ENCODE peak calls at places on chromosome 11, in four cellular contexts. X, F, Z and E are unnamed samples.

GRCh38 chr11:69207165-69207889 is 51.6 kb downstream of the SMIM38 start:
- DNase-seq in X (no peak), F (no peak), Z (no peak), E (no peak)

GRCh38 chr11:104219081-104219480 is 55.1 kb upstream of the PDGFD start:
- DNase-seq in X (no peak), F (no peak), Z (no peak), E (no peak)

GRCh38 chr11:75356613-75357012 is 5.2 kb upstream of the ARRB1 start:
- DNase-seq in X (no peak), F (no peak), Z (no peak), E (no peak)

GRCh38 chr11:130634981-130635473 is 186.6 kb downstream of the ADAMTS15 start:
- DNase-seq in X (no peak), F (no peak), Z (no peak), E (no peak)

GRCh38 chr11:86453290-86454030 is 78.8 kb downstream of the CCDC81 start:
- DNase-seq in X (no peak), F (no peak), Z (no peak), E (no peak)

GRCh38 chr11:86737752-86738151 is 62.6 kb upstream of the PRSS23 start:
- DNase-seq in X (no peak), F (no peak), Z (no peak), E (no peak)

GRCh38 chr11:94638902-94639373 is 71.8 kb downstream of the PIWIL4 start:
- DNase-seq in X (no peak), F (no peak), Z (no peak), E (no peak)

GRCh38 chr11:76496174-76496573 is 51.4 kb downstream of the EMSY start:
- DNase-seq in X (no peak), F (no peak), Z (no peak), E (no peak)

GRCh38 chr11:71247551-71248250 is 4.7 kb downstream of the SHANK2 start:
- DNase-seq in X (no peak), F (no peak), Z (no peak), E (no peak)

GRCh38 chr11:69393865-69394233 is 87.6 kb upstream of the LINC01488 start:
- DNase-seq in X (no peak), F (no peak), Z (no peak), E (no peak)

GRCh38 chr11:122750047-122750446 is 88.3 kb upstream of the CRTAM start:
- DNase-seq in X (no peak), F (no peak), Z (no peak), E (no peak)

GRCh38 chr11:17812286-17813187 is 78.0 kb downstream of the KCNC1 start:
- DNase-seq in X (no peak), F (no peak), Z (peak), E (no peak)

GRCh38 chr11:103222801-103223200 is 113.6 kb downstream of the DYNC2H1 start:
- DNase-seq in X (no peak), F (no peak), Z (no peak), E (no peak)

GRCh38 chr11:74009675-74010305 is 905 bp upstream of the UCP3 start:
- DNase-seq in X (no peak), F (no peak), Z (no peak), E (no peak)

GRCh38 chr11:131609317-131609716 is 238.9 kb downstream of the NTM start:
- DNase-seq in X (no peak), F (no peak), Z (no peak), E (no peak)

GRCh38 chr11:34899633-34900016 is 16.6 kb downstream of the APIP start:
- DNase-seq in X (no peak), F (no peak), Z (no peak), E (no peak)

GRCh38 chr11:125455851-125456250 is 40.2 kb downstream of the FEZ1 start:
- DNase-seq in X (no peak), F (no peak), Z (no peak), E (no peak)

GRCh38 chr11:30392977-30393376 is 70.1 kb downstream of the ARL14EP start:
- DNase-seq in X (no peak), F (no peak), Z (no peak), E (no peak)

GRCh38 chr11:125404136-125404810 is 91.8 kb downstream of the FEZ1 start:
- DNase-seq in X (no peak), F (no peak), Z (no peak), E (no peak)

GRCh38 chr11:27153136-27153535 is 112.5 kb downstream of the BBOX1 start:
- DNase-seq in X (no peak), F (no peak), Z (no peak), E (no peak)

GRCh38 chr11:90179923-90180322 is 42.9 kb downstream of the CHORDC1 start:
- DNase-seq in X (no peak), F (no peak), Z (no peak), E (no peak)

GRCh38 chr11:111707039-111707690 is 59.0 kb downstream of the PPP2R1B start:
- DNase-seq in X (no peak), F (no peak), Z (no peak), E (no peak)

GRCh38 chr11:66970808-66971442 is 4.2 kb upstream of the C11orf86 start:
- DNase-seq in X (no peak), F (peak), Z (peak), E (no peak)

DNA sequence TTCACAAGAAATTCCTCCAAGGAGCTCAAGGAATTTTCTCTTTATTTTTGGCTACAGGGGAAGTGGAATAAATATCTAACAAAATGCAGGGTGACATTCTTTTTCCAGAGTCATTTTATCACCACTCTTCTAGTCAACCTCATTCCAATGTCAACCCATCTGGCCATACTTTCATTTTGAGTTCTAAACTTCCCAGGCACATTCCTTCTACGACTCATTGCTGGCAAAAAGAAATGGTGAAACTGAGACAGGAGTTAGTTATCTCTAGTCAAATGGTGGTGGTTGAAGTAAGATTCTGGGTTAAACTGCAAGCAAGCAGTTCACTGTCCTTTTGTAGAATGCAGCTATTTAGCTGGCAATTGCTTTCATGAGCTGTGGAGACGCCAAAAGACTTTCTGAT is 304.7 kb downstream of the CADM1 start:
- DNase-seq in X (no peak), F (no peak), Z (no peak), E (no peak)
- H3K4me3 ChIP-seq in X (no peak), F (no peak), Z (no peak), E (no peak)

DNA sequence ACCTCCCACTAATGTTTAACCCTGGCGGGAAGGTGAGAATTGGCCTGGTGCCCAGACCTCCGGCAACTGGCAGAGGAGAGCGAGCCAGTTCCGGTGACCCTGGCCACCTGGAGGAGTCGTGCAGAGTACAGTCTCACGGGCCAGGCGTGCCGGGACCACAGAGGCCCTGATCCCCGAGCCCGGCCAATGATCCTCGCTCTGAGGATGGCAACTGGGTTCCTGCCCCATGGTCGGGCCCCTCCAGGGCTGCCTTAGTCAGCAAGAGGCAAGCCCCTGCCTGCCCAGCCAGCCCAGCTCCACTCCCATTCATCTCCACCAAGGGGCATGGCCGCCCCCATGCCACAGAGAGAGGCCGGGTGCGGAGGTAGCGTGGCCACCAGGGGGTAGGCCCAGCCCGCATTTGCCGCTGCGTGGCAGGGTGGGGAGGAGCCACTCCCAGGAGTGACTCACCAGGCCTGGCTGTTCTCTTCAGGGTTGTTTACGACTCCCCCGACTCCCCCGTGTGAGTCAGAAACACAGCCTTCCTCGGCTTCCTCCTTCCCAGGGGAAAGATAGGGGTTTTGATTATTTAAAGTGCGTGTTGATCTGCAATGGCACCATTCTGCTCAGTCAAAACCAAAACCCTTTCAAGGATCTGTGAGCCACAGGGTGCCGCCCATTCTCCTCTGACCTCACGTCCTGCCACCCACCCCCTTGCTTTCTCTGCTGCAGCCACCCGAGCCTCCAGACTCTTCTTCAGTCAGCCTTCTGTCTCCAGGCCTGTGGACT is at the start of gene SLC25A45:
- DNase-seq in X (peak), F (peak), Z (peak), E (peak)
- H3K4me3 ChIP-seq in X (peak), F (peak), Z (peak), E (peak)

DNA sequence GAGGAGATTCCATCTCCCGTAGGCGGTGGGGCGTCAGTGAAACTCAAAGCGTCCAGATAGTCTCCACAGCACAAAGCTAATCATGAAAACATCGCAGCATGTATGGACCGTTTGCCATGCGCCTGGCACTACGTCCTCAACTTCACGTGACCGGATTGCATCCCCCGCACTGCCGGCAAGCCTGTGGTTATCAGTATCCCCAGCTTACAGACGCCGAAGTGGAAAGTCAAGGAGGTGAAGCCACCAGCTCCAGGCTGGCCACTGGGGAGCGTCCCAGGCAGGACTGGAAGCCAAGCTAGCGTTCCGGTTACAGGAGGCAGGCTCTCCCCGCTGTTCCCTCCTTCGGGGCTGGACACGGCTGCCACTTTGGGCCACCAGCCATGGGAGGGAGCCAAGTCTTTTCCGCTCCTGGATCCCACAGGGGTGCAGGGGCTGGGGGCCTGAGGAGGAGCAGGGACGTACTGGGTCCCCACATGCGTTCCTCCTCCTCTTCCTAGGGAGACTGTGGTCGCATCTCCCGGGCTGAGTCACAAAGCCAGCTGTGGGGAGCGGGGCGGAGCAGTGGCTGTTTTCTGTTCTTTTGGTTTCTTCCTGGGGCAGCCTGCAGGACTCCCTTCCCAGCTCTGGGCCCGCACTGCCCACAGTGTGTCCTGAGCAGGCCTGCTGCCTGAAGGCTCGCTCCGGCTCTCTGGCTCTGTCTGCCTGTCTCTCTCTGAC is 4.3 kb upstream of the OSBPL5 start:
- DNase-seq in X (no peak), F (peak), Z (peak), E (no peak)
- H3K4me3 ChIP-seq in X (no peak), F (peak), Z (peak), E (peak)

DNA sequence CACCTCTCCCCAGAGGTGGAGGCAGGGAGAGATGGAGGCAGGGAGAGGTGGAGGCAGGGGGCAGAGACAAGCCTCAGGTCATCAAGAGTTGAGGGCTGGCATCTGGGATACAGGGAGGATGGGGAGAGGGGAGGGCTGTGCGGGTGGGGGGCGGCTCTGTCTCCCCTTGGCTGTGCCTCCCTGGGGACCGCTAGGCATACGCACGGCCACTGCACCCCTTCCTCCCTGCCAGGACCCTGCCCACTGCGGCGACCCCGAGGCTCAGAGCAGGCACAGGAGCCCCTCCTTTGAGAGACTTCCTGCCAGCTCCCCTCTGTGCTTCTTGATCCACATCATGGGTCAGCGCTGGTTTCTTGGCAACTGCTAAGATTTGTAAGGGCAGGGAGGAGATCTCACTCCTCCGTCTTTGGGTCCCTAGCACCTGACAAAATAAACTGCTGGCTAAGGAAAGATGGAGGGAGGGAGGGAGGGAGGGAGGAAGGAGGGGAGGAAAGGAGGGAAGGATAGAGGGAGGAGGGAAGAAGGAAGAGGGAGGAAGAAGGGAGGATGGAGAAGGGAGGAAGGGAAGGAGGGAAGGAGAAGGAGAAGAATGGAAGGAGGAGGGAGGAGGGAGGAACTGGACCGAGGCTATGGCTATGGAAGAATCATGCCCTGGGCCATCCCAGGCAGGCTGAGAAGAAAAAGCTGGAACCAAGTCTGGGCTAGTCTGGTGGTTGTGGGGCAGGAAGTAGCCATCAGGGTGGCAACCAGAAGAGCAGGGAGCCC is 18.5 kb downstream of the PRR33 start:
- DNase-seq in X (no peak), F (no peak), Z (no peak), E (no peak)
- H3K4me3 ChIP-seq in X (no peak), F (no peak), Z (no peak), E (no peak)

GRCh38 chr11:129223701-129224149 is 31.6 kb upstream of the ARHGAP32 start:
- DNase-seq in X (no peak), F (no peak), Z (no peak), E (no peak)
- H3K4me3 ChIP-seq in X (no peak), F (no peak), Z (no peak), E (no peak)

GRCh38 chr11:57653162-57653561 is 3.5 kb upstream of the YPEL4 start:
- DNase-seq in X (no peak), F (no peak), Z (no peak), E (no peak)
- H3K4me3 ChIP-seq in X (no peak), F (no peak), Z (no peak), E (no peak)

GRCh38 chr11:119426142-119426541 is 3.2 kb upstream of the THY1 start:
- DNase-seq in X (no peak), F (no peak), Z (no peak), E (no peak)

GRCh38 chr11:119424276-119424675 is 1.3 kb upstream of the THY1 start:
- DNase-seq in X (no peak), F (no peak), Z (no peak), E (no peak)

GRCh38 chr11:119422505-119423416 is at the start of gene THY1:
- DNase-seq in X (no peak), F (no peak), Z (no peak), E (no peak)

GRCh38 chr11:119423459-119424254 is 685 bp upstream of the THY1 start:
- DNase-seq in X (no peak), F (no peak), Z (no peak), E (no peak)

DNA sequence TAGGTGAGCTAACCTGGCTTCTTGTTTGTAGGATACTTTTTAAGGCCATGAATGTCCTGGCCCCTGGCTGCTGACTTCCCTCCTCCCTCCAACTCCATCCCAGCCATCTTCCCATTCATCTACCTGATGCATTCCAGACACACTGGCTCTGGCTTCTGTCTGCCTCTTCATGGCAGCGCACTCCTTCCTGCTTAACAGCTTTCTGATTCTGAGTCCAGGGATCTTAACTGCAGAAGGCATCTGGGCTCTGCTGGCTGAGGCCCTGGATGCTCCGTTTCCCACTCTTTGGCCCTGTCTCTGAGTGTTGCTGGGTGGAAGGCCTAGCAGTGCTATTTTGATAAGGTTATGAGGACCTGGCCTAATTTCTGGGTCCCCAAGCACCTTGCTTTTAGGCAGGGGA is 1.8 kb upstream of the THY1 start:
- DNase-seq in X (no peak), F (no peak), Z (no peak), E (no peak)
- H3K4me3 ChIP-seq in X (no peak), F (no peak), Z (no peak), E (no peak)

GRCh38 chr11:64242920-64243854 is 2.3 kb downstream of the FKBP2 start:
- DNase-seq in X (no peak), F (no peak), Z (no peak), E (no peak)
- H3K4me3 ChIP-seq in X (no peak), F (peak), Z (peak), E (no peak)